ENCODE peak calls at places on chromosomes 5 and 9, in four cellular contexts. B is H1, V is neuronal stem cell, D is right lobe of liver. G is an unnamed sample.

GRCh38 chr5:141547488-141547887 is 58.6 kb downstream of the PCDHGC5 start:
- DNase-seq in B (no peak), V (no peak), D (no peak), G (no peak)

GRCh38 chr9:6106576-6107339 is 91.3 kb upstream of the RANBP6 start:
- DNase-seq in B (peak), V (peak), D (no peak), G (peak)

GRCh38 chr5:61894046-61894445 is 412.0 kb upstream of the KIF2A start:
- DNase-seq in B (no peak), V (no peak), D (no peak), G (no peak)

GRCh38 chr5:127417534-127417933 is 99.9 kb upstream of the PRRC1 start:
- DNase-seq in B (no peak), V (no peak), D (no peak), G (no peak)

GRCh38 chr5:14364096-14364495 is 217.5 kb upstream of the OTULINL start:
- DNase-seq in B (no peak), V (no peak), D (no peak), G (no peak)

GRCh38 chr5:100313657-100314056 is 221.5 kb upstream of the FAM174A start:
- DNase-seq in B (no peak), V (no peak), D (no peak), G (no peak)

GRCh38 chr9:119761737-119762136 is 392.5 kb upstream of the BRINP1 start:
- DNase-seq in B (no peak), V (no peak), D (no peak), G (no peak)

GRCh38 chr5:115296130-115296997 is at the start of gene CCDC112:
- DNase-seq in B (peak), V (peak), D (peak), G (peak)

GRCh38 chr5:143791848-143792701 is 19.9 kb upstream of the HMHB1 start:
- DNase-seq in B (no peak), V (peak), D (no peak), G (no peak)

GRCh38 chr5:39826051-39826450 is 401.3 kb upstream of the DAB2 start:
- DNase-seq in B (no peak), V (no peak), D (no peak), G (no peak)

GRCh38 chr5:68459093-68459492 is 243.5 kb downstream of the PIK3R1 start:
- DNase-seq in B (no peak), V (no peak), D (no peak), G (no peak)

GRCh38 chr5:103259705-103260355 is 1.3 kb downstream of the MACIR start:
- DNase-seq in B (no peak), V (no peak), D (no peak), G (peak)

GRCh38 chr5:92391-93220 is 638 bp downstream of the PLEKHG4B start:
- DNase-seq in B (no peak), V (no peak), D (no peak), G (no peak)

GRCh38 chr5:62268792-62269191 is 37.2 kb upstream of the KIF2A start:
- DNase-seq in B (no peak), V (no peak), D (no peak), G (no peak)

GRCh38 chr5:55454282-55454681 is 80.5 kb downstream of the PLPP1 start:
- DNase-seq in B (no peak), V (no peak), D (no peak), G (no peak)

GRCh38 chr5:132086277-132086794 is 12.7 kb downstream of the CSF2 start:
- DNase-seq in B (no peak), V (no peak), D (peak), G (no peak)

GRCh38 chr5:138699482-138699881 is 53.7 kb upstream of the CTNNA1 start:
- DNase-seq in B (no peak), V (no peak), D (no peak), G (no peak)

GRCh38 chr5:7503564-7503963 is 107.6 kb downstream of the ADCY2 start:
- DNase-seq in B (no peak), V (no peak), D (no peak), G (no peak)

GRCh38 chr9:12314589-12314988 is 378.6 kb upstream of the TYRP1 start:
- DNase-seq in B (no peak), V (no peak), D (no peak), G (no peak)

GRCh38 chr5:39992617-39993203 is 567.9 kb upstream of the DAB2 start:
- DNase-seq in B (no peak), V (no peak), D (no peak), G (no peak)

GRCh38 chr5:181282874-181283273 is 21.9 kb upstream of the TRIM52 start:
- DNase-seq in B (no peak), V (no peak), D (no peak), G (no peak)

GRCh38 chr9:34993502-34994428 is 4.2 kb downstream of the DNAJB5 start:
- DNase-seq in B (no peak), V (no peak), D (peak), G (no peak)

GRCh38 chr9:123406691-123407536 is 50.9 kb downstream of the CRB2 start:
- DNase-seq in B (no peak), V (peak), D (no peak), G (no peak)

GRCh38 chr5:132655821-132656773 is 1.9 kb upstream of the IL13 start:
- DNase-seq in B (no peak), V (peak), D (no peak), G (no peak)

GRCh38 chr9:15211160-15211993 is 95.6 kb downstream of the TTC39B start:
- DNase-seq in B (peak), V (peak), D (no peak), G (peak)

GRCh38 chr5:39024005-39024404 is 50.2 kb downstream of the RICTOR start:
- DNase-seq in B (no peak), V (no peak), D (no peak), G (no peak)

GRCh38 chr5:81753429-81753828 is 2.5 kb upstream of the SSBP2 start:
- DNase-seq in B (no peak), V (no peak), D (no peak), G (no peak)

GRCh38 chr5:81757404-81757803 is 6.5 kb upstream of the SSBP2 start:
- DNase-seq in B (no peak), V (no peak), D (no peak), G (no peak)

GRCh38 chr5:81755320-81755719 is 4.4 kb upstream of the SSBP2 start:
- DNase-seq in B (no peak), V (no peak), D (no peak), G (peak)

GRCh38 chr5:81754621-81755020 is 3.7 kb upstream of the SSBP2 start:
- DNase-seq in B (no peak), V (no peak), D (no peak), G (no peak)

GRCh38 chr5:81756016-81756415 is 5.1 kb upstream of the SSBP2 start:
- DNase-seq in B (no peak), V (no peak), D (no peak), G (no peak)
- H3K27ac ChIP-seq in B (no peak), V (no peak), D (no peak), G (no peak)

GRCh38 chr5:76692274-76692540 is 23.7 kb upstream of the F2R start:
- DNase-seq in B (no peak), V (no peak), D (no peak), G (no peak)
- H3K4me3 ChIP-seq in B (no peak), V (no peak), D (no peak), G (no peak)

DNA sequence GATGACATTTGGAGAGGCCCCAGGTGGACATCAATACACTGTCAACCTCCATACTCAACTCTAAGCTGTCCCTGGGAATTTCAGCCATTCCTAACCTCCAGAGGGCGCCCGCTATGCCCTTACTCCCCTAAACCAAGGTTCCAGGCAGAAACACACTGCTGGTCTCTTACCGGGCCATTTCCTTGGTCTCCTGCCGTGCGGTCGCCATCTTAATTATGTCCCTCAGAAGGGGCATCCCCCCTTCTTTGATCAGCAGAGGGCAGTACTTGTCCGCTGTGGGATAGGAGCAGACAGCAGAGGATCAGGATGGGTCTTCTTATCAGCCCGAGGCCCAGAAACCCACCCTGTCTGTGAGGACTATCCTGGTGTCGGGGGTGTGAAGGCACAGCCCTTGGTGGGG is 9.3 kb upstream of the ZDHHC12 start:
- DNase-seq in B (peak), V (peak), D (peak), G (peak)
- H3K27ac ChIP-seq in B (no peak), V (peak), D (no peak), G (no peak)

GRCh38 chr9:70415476-70415875 is 1.0 kb upstream of the KLF9 start:
- DNase-seq in B (no peak), V (no peak), D (no peak), G (no peak)
- H3K4me3 ChIP-seq in B (no peak), V (no peak), D (peak), G (no peak)

GRCh38 chr5:177478711-177479646 is 5.5 kb upstream of the DBN1 start:
- DNase-seq in B (no peak), V (no peak), D (peak), G (no peak)
- H3K27ac ChIP-seq in B (no peak), V (no peak), D (no peak), G (peak)

DNA sequence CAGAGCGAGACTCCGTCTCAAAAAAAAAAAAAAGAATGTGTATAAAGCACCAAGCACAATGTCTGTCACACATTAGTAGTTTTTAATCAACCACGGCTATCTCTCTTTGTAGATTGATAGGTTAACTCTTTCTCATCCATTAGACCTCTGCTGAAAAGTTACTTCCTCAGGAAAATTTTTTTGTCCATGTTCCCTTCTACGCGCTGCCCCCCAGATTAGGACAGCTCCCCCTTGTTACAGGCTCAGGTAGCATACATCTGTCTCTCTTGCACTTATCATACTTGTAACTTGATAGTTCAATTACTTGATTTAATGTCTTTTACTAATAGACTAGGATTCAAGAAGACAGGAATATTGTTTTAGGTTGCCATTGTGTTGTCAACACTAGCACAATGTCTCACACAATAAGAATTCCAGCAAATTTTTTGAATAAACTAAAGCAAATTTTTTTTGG is 1.5 kb downstream of the SPDL1 start:
- DNase-seq in B (no peak), V (no peak), D (no peak), G (no peak)
- H3K4me3 ChIP-seq in B (peak), V (peak), D (no peak), G (no peak)

GRCh38 chr9:134415026-134415425 is 88.8 kb downstream of the RXRA start:
- DNase-seq in B (no peak), V (no peak), D (no peak), G (no peak)

GRCh38 chr9:134411451-134412297 is 85.4 kb downstream of the RXRA start:
- DNase-seq in B (no peak), V (no peak), D (no peak), G (no peak)

GRCh38 chr9:134412298-134412711 is 86.0 kb downstream of the RXRA start:
- DNase-seq in B (no peak), V (no peak), D (no peak), G (no peak)

GRCh38 chr9:134413890-134414731 is 87.9 kb downstream of the RXRA start:
- DNase-seq in B (no peak), V (no peak), D (peak), G (no peak)

DNA sequence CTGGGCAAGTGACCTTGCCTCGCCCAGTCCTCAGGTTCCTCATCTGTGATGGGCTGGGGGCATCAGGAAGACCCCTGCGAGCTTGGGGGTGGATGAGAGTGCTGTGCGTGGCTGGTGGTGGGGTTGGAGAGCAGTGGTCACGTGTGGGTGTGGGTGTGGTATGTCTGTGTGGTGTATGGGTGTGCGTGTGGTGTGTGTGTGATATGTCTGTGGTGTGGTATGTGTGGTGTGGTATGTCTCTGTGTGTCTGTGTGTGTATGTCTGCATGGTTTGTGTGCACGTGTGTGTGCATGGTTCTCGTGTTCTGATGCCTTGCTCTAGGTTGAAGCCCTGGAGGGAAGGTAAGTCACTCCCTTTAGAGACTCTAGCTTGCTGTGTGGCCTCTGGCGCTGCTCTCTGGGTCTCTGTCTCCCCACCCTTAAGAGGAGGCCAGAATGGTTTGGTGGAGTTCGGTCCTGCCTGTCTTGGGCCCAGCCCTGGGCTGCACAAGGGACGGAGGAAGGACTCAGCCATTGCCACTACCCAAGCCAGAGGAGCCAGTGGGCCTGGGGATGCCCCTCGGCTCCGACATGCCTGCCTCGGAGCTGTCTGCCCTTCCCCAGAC is 87.0 kb downstream of the RXRA start:
- DNase-seq in B (no peak), V (no peak), D (no peak), G (no peak)
- H3K27ac ChIP-seq in B (no peak), V (no peak), D (no peak), G (no peak)

GRCh38 chr9:85943757-85944430 is 2.9 kb downstream of the NAA35 start:
- DNase-seq in B (no peak), V (no peak), D (no peak), G (no peak)
- H3K4me3 ChIP-seq in B (no peak), V (no peak), D (no peak), G (no peak)